ENCODE peak calls at places on chromosomes 6 and 20, in four cellular contexts. One of them, this sample, is unnamed.

GRCh38 chr6:148146717-148147116 is 195.9 kb upstream of the SASH1 start:
- DNase-seq in GM23338: peak; percentile 26
- DNase-seq in neural progenitor cell: no peak
- DNase-seq in GM23248: peak; percentile 1
- DNase-seq in this sample: peak; percentile 84

GRCh38 chr6:89430563-89430962 is 2.4 kb upstream of the ANKRD6 start:
- DNase-seq in GM23338: peak; percentile 48
- DNase-seq in neural progenitor cell: peak; percentile 55
- DNase-seq in GM23248: no peak
- DNase-seq in this sample: no peak

GRCh38 chr6:4021862-4022715 is 56.8 kb downstream of the FAM217A start:
- DNase-seq in GM23338: no peak
- DNase-seq in neural progenitor cell: no peak
- DNase-seq in GM23248: peak; percentile 56
- DNase-seq in this sample: no peak

GRCh38 chr6:158999154-158999668 is 791 bp downstream of the RSPH3 start:
- DNase-seq in GM23338: no peak
- DNase-seq in neural progenitor cell: no peak
- DNase-seq in GM23248: no peak
- DNase-seq in this sample: no peak

GRCh38 chr6:13044390-13044789 is 283.9 kb downstream of the TBC1D7 start:
- DNase-seq in GM23338: peak; percentile 55
- DNase-seq in neural progenitor cell: no peak
- DNase-seq in GM23248: peak; percentile 19
- DNase-seq in this sample: no peak

GRCh38 chr6:82568290-82568993 is 204.8 kb downstream of the TPBG start:
- DNase-seq in GM23338: no peak
- DNase-seq in neural progenitor cell: no peak
- DNase-seq in GM23248: no peak
- DNase-seq in this sample: no peak

GRCh38 chr6:129276986-129277385 is 394.0 kb downstream of the LAMA2 start:
- DNase-seq in GM23338: no peak
- DNase-seq in neural progenitor cell: no peak
- DNase-seq in GM23248: no peak
- DNase-seq in this sample: no peak

GRCh38 chr6:170172825-170173231 is 118.0 kb downstream of the DLL1 start:
- DNase-seq in GM23338: no peak
- DNase-seq in neural progenitor cell: no peak
- DNase-seq in GM23248: no peak
- DNase-seq in this sample: no peak

GRCh38 chr6:3797231-3798200 is 46.0 kb upstream of the PXDC1 start:
- DNase-seq in GM23338: no peak
- DNase-seq in neural progenitor cell: no peak
- DNase-seq in GM23248: peak; percentile 76
- DNase-seq in this sample: peak; percentile 88

GRCh38 chr20:4592316-4593148 is 129.2 kb upstream of the PRND start:
- DNase-seq in GM23338: peak; percentile 68
- DNase-seq in neural progenitor cell: peak; percentile 75
- DNase-seq in GM23248: peak; percentile 64
- DNase-seq in this sample: peak; percentile 84

GRCh38 chr6:107416179-107416578 is 43.2 kb downstream of the PDSS2 start:
- DNase-seq in GM23338: no peak
- DNase-seq in neural progenitor cell: no peak
- DNase-seq in GM23248: no peak
- DNase-seq in this sample: no peak

GRCh38 chr6:163948250-163948649 is 533.7 kb downstream of the QKI start:
- DNase-seq in GM23338: no peak
- DNase-seq in neural progenitor cell: no peak
- DNase-seq in GM23248: no peak
- DNase-seq in this sample: no peak

GRCh38 chr6:113120577-113121285 is 736.4 kb upstream of the MARCKS start:
- DNase-seq in GM23338: peak; percentile 1
- DNase-seq in neural progenitor cell: peak; percentile 19
- DNase-seq in GM23248: peak; percentile 95
- DNase-seq in this sample: peak; percentile 82

GRCh38 chr20:63807654-63808053 is 23.4 kb downstream of the ZBTB46 start:
- DNase-seq in GM23338: no peak
- DNase-seq in neural progenitor cell: no peak
- DNase-seq in GM23248: no peak
- DNase-seq in this sample: no peak

GRCh38 chr6:9848094-9848493 is 566.8 kb downstream of the TFAP2A start:
- DNase-seq in GM23338: no peak
- DNase-seq in neural progenitor cell: no peak
- DNase-seq in GM23248: peak; percentile 48
- DNase-seq in this sample: peak; percentile 85

GRCh38 chr6:91490672-91491071 is 903.8 kb upstream of the MAP3K7 start:
- DNase-seq in GM23338: no peak
- DNase-seq in neural progenitor cell: no peak
- DNase-seq in GM23248: no peak
- DNase-seq in this sample: no peak

GRCh38 chr20:21376631-21377030 is 20.7 kb downstream of the NKX2-4 start:
- DNase-seq in GM23338: no peak
- DNase-seq in neural progenitor cell: no peak
- DNase-seq in GM23248: no peak
- DNase-seq in this sample: no peak

GRCh38 chr6:31353508-31353907 is 3.5 kb downstream of the HLA-B start:
- DNase-seq in GM23338: no peak
- DNase-seq in neural progenitor cell: no peak
- DNase-seq in GM23248: no peak
- DNase-seq in this sample: no peak

GRCh38 chr6:1609662-1610496 is at the start of gene FOXC1:
- DNase-seq in GM23338: peak; percentile 80
- DNase-seq in neural progenitor cell: peak; percentile 91
- DNase-seq in GM23248: peak; percentile 96
- DNase-seq in this sample: peak; percentile 97

GRCh38 chr6:65671922-65672321 is 35.1 kb downstream of the EYS start:
- DNase-seq in GM23338: no peak
- DNase-seq in neural progenitor cell: no peak
- DNase-seq in GM23248: no peak
- DNase-seq in this sample: peak; percentile 62

GRCh38 chr20:25408170-25408547 is 686 bp downstream of the GINS1 start:
- DNase-seq in GM23338: no peak
- DNase-seq in neural progenitor cell: no peak
- DNase-seq in GM23248: no peak
- DNase-seq in this sample: no peak

GRCh38 chr6:101236709-101237108 is 156.8 kb upstream of the GRIK2 start:
- DNase-seq in GM23338: no peak
- DNase-seq in neural progenitor cell: no peak
- DNase-seq in GM23248: no peak
- DNase-seq in this sample: peak; percentile 52

GRCh38 chr20:48544402-48545333 is 283.1 kb downstream of the PREX1 start:
- DNase-seq in GM23338: no peak
- DNase-seq in neural progenitor cell: no peak
- DNase-seq in GM23248: no peak
- DNase-seq in this sample: peak; percentile 8

DNA sequence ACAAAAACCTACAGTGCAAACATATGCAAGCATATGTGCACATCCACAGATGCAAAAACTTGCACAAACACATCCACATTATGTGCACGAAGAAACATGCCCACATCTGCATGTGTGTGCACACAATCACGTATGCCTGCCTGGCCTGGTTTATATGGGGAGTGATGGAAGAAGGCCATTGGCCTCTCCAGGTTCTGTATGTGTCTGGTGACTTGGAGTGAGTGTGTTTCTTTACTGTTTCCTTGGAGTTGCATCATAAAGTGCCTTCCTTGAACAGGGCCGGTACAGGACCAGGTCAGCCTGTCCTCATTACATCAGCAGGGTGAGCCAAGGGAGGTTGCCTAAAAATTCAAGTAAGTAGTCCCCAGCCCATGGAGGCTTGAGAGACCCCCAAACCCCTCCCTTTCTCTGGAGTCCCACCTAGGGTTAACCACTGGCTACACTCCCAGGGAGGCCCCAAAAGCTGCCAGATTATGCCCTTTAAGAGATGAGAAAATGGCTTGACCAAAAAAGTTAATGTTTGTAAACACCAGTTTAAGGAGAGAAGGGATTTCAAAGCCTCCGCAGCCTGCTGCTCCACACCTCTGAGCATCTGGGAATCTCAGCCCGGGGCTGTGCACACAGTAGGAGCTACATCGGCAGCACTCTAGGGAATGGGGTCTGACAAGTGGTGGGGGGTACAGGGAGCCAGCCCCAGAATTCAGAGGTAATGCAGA is 140.8 kb downstream of the VEGFA start:
- DNase-seq in GM23338: no peak
- DNase-seq in neural progenitor cell: no peak
- DNase-seq in GM23248: peak; percentile 79
- DNase-seq in this sample: no peak
- H3K27ac ChIP-seq in GM23338: peak overlapping the region; percentile 77
- H3K27ac ChIP-seq in neural progenitor cell: no peak overlapping the region
- H3K27ac ChIP-seq in GM23248: peak overlapping the region; percentile 13
- H3K27ac ChIP-seq in this sample: no peak overlapping the region

GRCh38 chr6:133854633-133855598 is 34.0 kb upstream of the TCF21 start:
- DNase-seq in GM23338: peak; percentile 54
- DNase-seq in neural progenitor cell: peak; percentile 66
- DNase-seq in GM23248: peak; percentile 27
- DNase-seq in this sample: no peak

GRCh38 chr6:133855994-133856393 is 32.9 kb upstream of the TCF21 start:
- DNase-seq in GM23338: peak; percentile 14
- DNase-seq in neural progenitor cell: no peak
- DNase-seq in GM23248: no peak
- DNase-seq in this sample: no peak

GRCh38 chr6:133854167-133854632 is 34.7 kb upstream of the TCF21 start:
- DNase-seq in GM23338: peak; percentile 74
- DNase-seq in neural progenitor cell: peak; percentile 49
- DNase-seq in GM23248: no peak
- DNase-seq in this sample: no peak

GRCh38 chr6:133856911-133857310 is 32.0 kb upstream of the TCF21 start:
- DNase-seq in GM23338: no peak
- DNase-seq in neural progenitor cell: no peak
- DNase-seq in GM23248: no peak
- DNase-seq in this sample: no peak

GRCh38 chr6:133855599-133855972 is 33.3 kb upstream of the TCF21 start:
- DNase-seq in GM23338: no peak
- DNase-seq in neural progenitor cell: no peak
- DNase-seq in GM23248: no peak
- DNase-seq in this sample: no peak
- TF ChIP-seq EZH2 in GM23338: no peak
- TF ChIP-seq EZH2 in neural progenitor cell: peak; percentile 43
- TF ChIP-seq EZH2 in GM23248: peak; percentile 86
- TF ChIP-seq EZH2 in this sample: no peak

DNA sequence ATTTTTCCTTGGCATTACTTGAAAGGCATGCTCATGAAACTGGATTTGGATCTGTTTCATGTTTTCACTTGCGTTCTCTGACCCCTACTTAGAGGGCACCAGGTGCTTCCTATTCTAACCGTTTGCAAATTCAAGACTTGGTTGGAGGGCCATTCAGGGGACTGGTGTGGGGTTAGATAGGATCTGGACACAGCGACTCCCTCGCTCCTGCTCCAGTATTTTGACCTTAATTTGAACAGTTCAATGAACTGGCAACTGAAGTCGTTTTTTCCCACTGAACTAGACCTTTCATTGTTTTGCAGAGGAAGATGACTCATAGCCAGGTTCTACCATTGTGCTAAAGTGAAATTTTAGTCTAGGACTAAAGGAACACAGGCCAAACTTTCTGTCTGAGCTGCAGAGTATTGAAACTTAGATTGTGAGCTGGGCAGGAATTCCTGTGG is 64.6 kb downstream of the UTRN start:
- DNase-seq in GM23338: no peak
- DNase-seq in neural progenitor cell: no peak
- DNase-seq in GM23248: peak; percentile 75
- DNase-seq in this sample: peak; percentile 66
- H3K4me1 ChIP-seq in GM23338: peaks cover 19% of the 10 kb centered on the region
- H3K4me1 ChIP-seq in neural progenitor cell: no peaks in the 10 kb centered on the region
- H3K4me1 ChIP-seq in GM23248: peaks cover 40% of the 10 kb centered on the region
- H3K4me1 ChIP-seq in this sample: peaks cover 30% of the 10 kb centered on the region

GRCh38 chr20:62736407-62737071 is 27.9 kb downstream of the NTSR1 start:
- DNase-seq in GM23338: peak; percentile 29
- DNase-seq in neural progenitor cell: no peak
- DNase-seq in GM23248: no peak
- DNase-seq in this sample: no peak
- H3K27ac ChIP-seq in GM23338: no peak overlapping the region
- H3K27ac ChIP-seq in neural progenitor cell: no peak overlapping the region
- H3K27ac ChIP-seq in GM23248: no peak overlapping the region
- H3K27ac ChIP-seq in this sample: no peak overlapping the region

GRCh38 chr6:75349262-75349984 is 64.8 kb upstream of the TMEM30A start:
- DNase-seq in GM23338: peak; percentile 74
- DNase-seq in neural progenitor cell: peak; percentile 88
- DNase-seq in GM23248: peak; percentile 36
- DNase-seq in this sample: no peak
- TF ChIP-seq EZH2 in GM23338: no peak
- TF ChIP-seq EZH2 in neural progenitor cell: no peak
- TF ChIP-seq EZH2 in GM23248: no peak
- TF ChIP-seq EZH2 in this sample: no peak

DNA sequence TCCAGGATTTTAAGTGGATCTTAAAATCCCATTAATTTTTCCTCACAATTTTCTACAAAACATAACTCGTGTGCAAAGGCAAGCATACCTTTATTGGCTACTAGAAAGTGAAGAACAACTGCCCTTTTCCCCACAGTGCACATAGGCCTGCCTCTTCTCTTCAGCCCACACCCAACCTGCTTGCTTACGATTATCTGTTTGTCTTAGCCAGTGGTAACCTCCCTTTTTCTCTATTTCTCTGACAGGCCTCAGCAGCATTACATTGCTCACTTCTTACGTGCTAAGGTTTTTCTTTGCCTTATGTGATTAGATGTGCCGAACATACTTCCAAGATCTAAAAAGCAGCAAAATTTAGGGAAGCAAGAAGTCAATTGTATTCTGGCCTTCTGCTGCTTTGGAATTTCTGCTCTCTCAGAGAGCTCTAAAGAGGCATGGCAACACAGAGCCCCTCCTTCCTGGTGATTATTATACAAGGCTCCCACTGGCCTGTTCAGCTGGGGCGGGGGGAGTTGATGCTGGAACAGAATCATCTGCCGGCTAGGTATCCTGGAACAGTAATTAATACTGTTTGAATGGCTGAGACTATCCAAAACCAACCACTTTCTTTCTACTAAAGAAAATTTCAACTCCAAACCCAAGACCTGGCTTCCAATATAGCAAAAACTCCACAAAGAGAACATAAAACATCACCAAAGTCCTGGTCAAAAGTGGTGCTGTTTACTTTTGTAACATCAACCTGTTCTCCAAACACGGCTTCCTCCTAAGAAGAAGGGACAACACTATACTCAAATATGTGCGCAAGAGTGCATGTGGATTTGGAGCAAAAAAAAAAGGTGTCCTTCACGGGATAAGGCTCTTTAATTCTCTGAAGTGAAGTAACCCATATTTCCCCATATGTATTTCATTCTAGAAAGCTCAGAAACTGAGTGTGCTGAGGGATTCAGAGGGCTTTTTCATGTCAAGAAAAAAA is 6.8 kb downstream of the B4GALT5 start:
- DNase-seq in GM23338: peak; percentile 37
- DNase-seq in neural progenitor cell: peak; percentile 74
- DNase-seq in GM23248: no peak
- DNase-seq in this sample: no peak
- H3K4me1 ChIP-seq in GM23338: peaks cover 63% of the 10 kb centered on the region
- H3K4me1 ChIP-seq in neural progenitor cell: peaks cover 45% of the 10 kb centered on the region
- H3K4me1 ChIP-seq in GM23248: peaks cover 34% of the 10 kb centered on the region
- H3K4me1 ChIP-seq in this sample: peaks cover 16% of the 10 kb centered on the region